ENCODE peak calls at places on chromosomes 16 and 17, in ten cellular contexts. F, D, M, V, H, C, I, T, O and X are unnamed samples.

GRCh38 chr17:2175294-2175628 is 120.4 kb downstream of the HIC1 start:
- DNase-seq in F (no peak), M (no peak), T (no peak), I (no peak), D (no peak), C (no peak), H (no peak), O (peak), V (no peak), X (no peak)

GRCh38 chr17:57305918-57306317 is 49.6 kb downstream of the MSI2 start:
- DNase-seq in H (no peak), I (no peak), F (no peak), T (no peak), D (peak), O (no peak), C (no peak), M (no peak), V (no peak), X (no peak)

GRCh38 chr16:3654249-3654991 is at the start of gene DNASE1:
- DNase-seq in C (peak), I (peak), H (no peak), M (peak), O (peak), D (no peak), T (peak), V (peak), F (peak), X (peak)

GRCh38 chr16:17364319-17365210 is 106.2 kb downstream of the XYLT1 start:
- DNase-seq in M (no peak), C (peak), O (peak), V (peak), H (no peak), T (peak), I (no peak), D (no peak), F (no peak), X (no peak)

GRCh38 chr17:1197379-1197778 is 17.6 kb upstream of the ABR start:
- DNase-seq in V (peak), O (peak), M (no peak), D (no peak), H (no peak), C (no peak), I (no peak), F (no peak), T (no peak), X (no peak)

GRCh38 chr16:50284131-50284911 is 18.0 kb downstream of the ADCY7 start:
- DNase-seq in V (no peak), D (no peak), I (no peak), O (no peak), F (no peak), M (peak), H (no peak), C (no peak), T (peak), X (no peak)

GRCh38 chr16:30747331-30747730 is 894 bp upstream of the PHKG2 start:
- DNase-seq in F (no peak), D (no peak), V (no peak), H (no peak), C (no peak), M (no peak), T (no peak), I (no peak), O (peak), X (no peak)

GRCh38 chr16:19994771-19995170 is 78.9 kb downstream of the GPR139 start:
- DNase-seq in C (no peak), M (no peak), V (no peak), F (no peak), T (no peak), O (no peak), D (no peak), I (no peak), H (no peak), X (no peak)

GRCh38 chr17:79874329-79874981 is 35.2 kb upstream of the CBX4 start:
- DNase-seq in V (peak), O (peak), F (no peak), M (peak), H (no peak), T (no peak), C (no peak), D (no peak), I (no peak), X (peak)

GRCh38 chr16:2085669-2086068 is 37.9 kb downstream of the TSC2 start:
- DNase-seq in O (peak), C (no peak), H (no peak), M (no peak), T (no peak), F (no peak), V (no peak), I (no peak), D (no peak), X (peak)

GRCh38 chr17:29714146-29714545 is 91.4 kb upstream of the CORO6 start:
- DNase-seq in M (no peak), F (no peak), D (no peak), O (no peak), H (no peak), I (no peak), T (no peak), C (no peak), V (no peak), X (no peak)

GRCh38 chr17:16437083-16437482 is 21.7 kb downstream of the TRPV2 start:
- DNase-seq in V (no peak), O (no peak), D (no peak), I (no peak), M (no peak), F (no peak), T (no peak), C (no peak), H (no peak), X (no peak)

GRCh38 chr17:45705123-45706009 is 78.8 kb upstream of the CRHR1 start:
- DNase-seq in V (no peak), C (no peak), O (peak), D (no peak), H (no peak), M (peak), I (no peak), F (no peak), T (no peak), X (no peak)

GRCh38 chr16:8885674-8886592 is 3.8 kb downstream of the LITAFD start:
- DNase-seq in O (peak), T (peak), D (no peak), F (no peak), H (no peak), I (no peak), M (peak), V (peak), C (no peak), X (no peak)

GRCh38 chr16:75237398-75238131 is 13.9 kb downstream of the BCAR1 start:
- DNase-seq in T (peak), I (no peak), F (no peak), H (no peak), M (no peak), C (no peak), V (no peak), O (no peak), D (no peak), X (no peak)

GRCh38 chr17:13626703-13627102 is 25.0 kb upstream of the HS3ST3A1 start:
- DNase-seq in O (peak), M (no peak), V (peak), F (no peak), T (no peak), C (no peak), H (no peak), D (no peak), I (no peak), X (no peak)

GRCh38 chr16:47132310-47132709 is 11.4 kb downstream of the NETO2 start:
- DNase-seq in V (peak), I (no peak), F (no peak), D (no peak), O (peak), H (no peak), T (no peak), C (no peak), M (no peak), X (no peak)

GRCh38 chr16:81137012-81137335 is 40.8 kb upstream of the GCSH start:
- DNase-seq in V (peak), F (peak), H (peak), D (no peak), I (no peak), O (peak), M (no peak), C (no peak), T (no peak), X (no peak)

GRCh38 chr17:4485676-4486646 is 12.7 kb upstream of the SPNS2 start:
- DNase-seq in H (no peak), T (no peak), M (no peak), D (no peak), F (no peak), I (peak), O (no peak), C (peak), V (no peak), X (peak)

GRCh38 chr17:13222931-13223330 is 205.1 kb upstream of the ELAC2 start:
- DNase-seq in C (no peak), O (no peak), M (no peak), D (peak), T (no peak), F (no peak), I (no peak), V (no peak), H (no peak), X (no peak)

GRCh38 chr17:61718022-61718421 is 127.0 kb upstream of the NACA2 start:
- DNase-seq in C (no peak), H (no peak), O (no peak), I (no peak), D (no peak), M (no peak), T (no peak), V (no peak), F (no peak), X (no peak)

GRCh38 chr17:41666708-41667279 is 21.9 kb upstream of the EIF1 start:
- DNase-seq in T (peak), C (peak), M (peak), F (peak), I (peak), V (peak), D (peak), O (peak), H (peak), X (peak)

GRCh38 chr16:19236561-19236960 is 49.0 kb upstream of the CLEC19A start:
- DNase-seq in I (no peak), V (no peak), C (no peak), T (no peak), M (peak), F (no peak), O (no peak), D (no peak), H (no peak), X (no peak)

GRCh38 chr16:23962001-23962400 is 126.2 kb downstream of the PRKCB start:
- DNase-seq in F (no peak), I (peak), C (no peak), D (no peak), V (no peak), M (no peak), H (no peak), T (no peak), O (no peak), X (no peak)

GRCh38 chr17:37200497-37200896 is 175.3 kb upstream of the C17orf78 start:
- DNase-seq in M (no peak), V (no peak), C (no peak), D (no peak), O (no peak), F (no peak), I (no peak), H (no peak), T (no peak), X (no peak)

GRCh38 chr17:80916246-80916645 is 75.4 kb upstream of the CHMP6 start:
- DNase-seq in T (no peak), C (no peak), M (no peak), O (no peak), V (no peak), H (no peak), I (no peak), D (no peak), F (no peak), X (no peak)

GRCh38 chr16:2473999-2474876 is 689 bp upstream of the TBC1D24 start:
- DNase-seq in D (no peak), O (no peak), I (no peak), H (no peak), M (no peak), V (no peak), C (peak), F (no peak), T (peak), X (no peak)

GRCh38 chr17:67359960-67360817 is 6.2 kb downstream of the PSMD12 start:
- DNase-seq in T (no peak), V (peak), O (peak), F (no peak), I (peak), C (no peak), H (no peak), M (no peak), D (no peak), X (no peak)

GRCh38 chr16:83689385-83689831 is 118.4 kb upstream of the HSBP1 start:
- DNase-seq in D (no peak), C (no peak), M (no peak), V (peak), I (no peak), H (no peak), T (no peak), F (no peak), O (peak), X (no peak)

GRCh38 chr17:75539969-75540729 is 14.7 kb downstream of the LLGL2 start:
- DNase-seq in H (no peak), M (no peak), C (no peak), F (no peak), T (no peak), O (no peak), I (no peak), D (no peak), V (no peak), X (no peak)